ENCODE peak calls at places on chromosomes 12 and 14, in five cellular contexts. L is GM23338; O is naive thymus-derived CD4-positive, alpha-beta T cell; X is RWPE2; J is IMR-90. N is an unnamed sample.
A peak's percentile ranks its signal among the peaks of the same experiment; 100 is the strongest.

GRCh38 chr12:1830981-1831930 is 10.9 kb downstream of the LRTM2 start:
- DNase-seq in L (peak; percentile 90), X (peak; percentile 75), J (peak; percentile 64), O (no peak), N (peak; percentile 97)

GRCh38 chr12:81450920-81451739 is 308.0 kb downstream of the PPFIA2 start:
- DNase-seq in X (no peak), L (peak; percentile 95), O (no peak), J (peak; percentile 54), N (peak; percentile 89)

GRCh38 chr12:124466200-124467128 is 100.9 kb downstream of the NCOR2 start:
- DNase-seq in X (no peak), J (peak; percentile 16), O (peak; percentile 78), L (no peak), N (no peak)

GRCh38 chr12:53049582-53050318 is at the start of gene TNS2:
- DNase-seq in L (peak; percentile 82), O (no peak), X (peak; percentile 81), J (peak; percentile 40), N (peak; percentile 95)

GRCh38 chr12:27615331-27615891 is 80.8 kb upstream of the REP15 start:
- DNase-seq in J (peak; percentile 56), L (no peak), X (no peak), O (no peak), N (no peak)

GRCh38 chr12:2853626-2854025 is 3.2 kb downstream of the TEX52 start:
- DNase-seq in L (peak; percentile 95), X (peak; percentile 80), O (peak; percentile 26), J (peak; percentile 74), N (peak; percentile 99)

GRCh38 chr14:64569108-64570045 is 19.6 kb downstream of the PPP1R36 start:
- DNase-seq in O (no peak), J (peak; percentile 61), X (no peak), L (peak; percentile 19), N (no peak)

GRCh38 chr12:89655851-89656250 is 52.8 kb downstream of the ATP2B1 start:
- DNase-seq in J (peak; percentile 75), L (no peak), O (no peak), X (no peak), N (no peak)

GRCh38 chr12:96194901-96195844 is 998 bp downstream of the ELK3 start:
- DNase-seq in O (no peak), J (peak; percentile 91), L (peak; percentile 61), X (no peak), N (peak; percentile 83)

GRCh38 chr12:74337951-74338350 is 199.7 kb upstream of the ATXN7L3B start:
- DNase-seq in X (no peak), O (no peak), J (peak; percentile 64), L (no peak), N (no peak)

GRCh38 chr12:52501490-52501889 is 8.4 kb upstream of the KRT6A start:
- DNase-seq in O (no peak), J (no peak), L (no peak), X (no peak), N (no peak)

GRCh38 chr12:116368196-116369194 is 91.0 kb upstream of the MED13L start:
- DNase-seq in L (no peak), X (no peak), J (no peak), O (no peak), N (peak; percentile 74)

GRCh38 chr12:116372815-116373214 is 95.3 kb upstream of the MED13L start:
- DNase-seq in J (no peak), X (no peak), L (no peak), O (no peak), N (no peak)

GRCh38 chr12:116373610-116374606 is 96.4 kb upstream of the MED13L start:
- DNase-seq in O (no peak), J (no peak), X (no peak), L (no peak), N (peak; percentile 65)

GRCh38 chr12:116370004-116370404 is 92.5 kb upstream of the MED13L start:
- DNase-seq in L (no peak), J (peak; percentile 83), X (no peak), O (no peak), N (no peak)

GRCh38 chr12:116370886-116371580 is 93.5 kb upstream of the MED13L start:
- DNase-seq in L (no peak), J (no peak), O (no peak), X (no peak), N (no peak)
- H3K4me1 ChIP-seq in L (peaks cover 1% of the 10 kb centered on the region), J (peaks cover 7% of the 10 kb centered on the region), O (no peaks in the 10 kb centered on the region), X (peaks cover under 1% of the 10 kb centered on the region), N (no peaks in the 10 kb centered on the region)

DNA sequence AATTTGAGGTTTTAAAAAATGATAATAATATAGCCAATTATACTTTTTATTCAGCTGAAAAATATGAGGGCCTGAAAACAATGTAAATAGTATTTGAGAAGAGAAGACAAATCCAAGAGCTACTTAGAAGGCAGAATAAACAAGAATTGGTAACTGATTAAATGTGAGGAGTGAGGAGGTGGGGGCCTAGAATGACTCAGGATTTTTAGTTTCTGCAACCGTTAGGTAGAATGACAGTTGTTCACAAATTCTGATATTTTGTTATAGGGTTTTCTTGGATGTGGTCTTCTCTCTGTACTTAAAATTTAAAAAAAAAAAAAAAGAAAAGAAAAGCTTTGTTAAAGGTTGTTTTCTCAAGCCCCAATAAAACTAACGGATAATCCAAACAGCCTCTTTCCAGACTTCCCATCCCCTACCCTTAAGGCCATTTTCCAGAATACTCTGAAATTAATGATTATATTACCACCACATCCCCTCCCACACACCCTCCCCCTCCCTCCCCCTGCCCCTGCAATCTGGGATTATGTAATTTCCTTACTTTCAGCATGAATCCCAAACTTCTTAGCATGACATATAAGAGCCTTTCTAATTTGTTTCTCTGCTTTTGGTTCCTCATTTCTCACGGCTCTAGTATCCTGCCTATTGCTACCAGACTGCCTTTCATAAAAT is 50.4 kb downstream of the LRP6 start:
- DNase-seq in X (no peak), O (no peak), J (peak; percentile 13), L (no peak), N (no peak)
- H3K4me1 ChIP-seq in X (no peaks in the 10 kb centered on the region), O (no peaks in the 10 kb centered on the region), J (peaks cover 7% of the 10 kb centered on the region), L (peaks cover 44% of the 10 kb centered on the region), N (peaks cover 18% of the 10 kb centered on the region)

GRCh38 chr12:132507656-132508055 is 17.7 kb downstream of the FBRSL1 start:
- DNase-seq in J (no peak), O (no peak), L (no peak), X (no peak), N (peak; percentile 82)

GRCh38 chr12:132505852-132506219 is 15.9 kb downstream of the FBRSL1 start:
- DNase-seq in L (no peak), J (no peak), X (no peak), O (no peak), N (no peak)

GRCh38 chr12:132506730-132507538 is 17.0 kb downstream of the FBRSL1 start:
- DNase-seq in L (no peak), J (peak; percentile 77), X (no peak), O (peak; percentile 41), N (peak; percentile 79)

GRCh38 chr12:132505105-132505851 is 15.3 kb downstream of the FBRSL1 start:
- DNase-seq in O (no peak), X (no peak), L (no peak), J (no peak), N (no peak)

DNA sequence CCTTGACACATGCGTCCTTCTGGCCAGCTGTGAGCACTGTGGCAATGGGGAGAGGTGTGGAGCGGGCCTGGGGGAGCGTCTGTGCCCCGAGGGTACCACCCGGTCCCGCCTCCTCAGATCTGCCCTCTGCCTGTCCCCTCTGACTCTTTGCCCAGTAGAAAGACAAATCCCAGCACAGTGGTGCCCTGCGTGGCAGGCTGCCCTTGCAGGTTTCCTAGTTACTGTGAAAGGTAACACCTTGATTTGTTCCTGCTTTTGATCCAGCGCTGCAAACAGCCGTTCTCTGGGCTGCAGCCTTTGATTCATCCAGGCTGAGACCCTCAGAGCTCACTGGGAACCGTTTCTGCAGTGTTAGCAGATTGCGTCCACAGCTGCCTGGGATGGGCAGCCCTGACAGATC is 16.4 kb downstream of the FBRSL1 start:
- DNase-seq in L (no peak), O (no peak), X (no peak), J (no peak), N (no peak)
- H3K4me1 ChIP-seq in L (peaks cover 21% of the 10 kb centered on the region), O (peaks cover 34% of the 10 kb centered on the region), X (no peaks in the 10 kb centered on the region), J (peaks cover 18% of the 10 kb centered on the region), N (peaks cover 9% of the 10 kb centered on the region)

DNA sequence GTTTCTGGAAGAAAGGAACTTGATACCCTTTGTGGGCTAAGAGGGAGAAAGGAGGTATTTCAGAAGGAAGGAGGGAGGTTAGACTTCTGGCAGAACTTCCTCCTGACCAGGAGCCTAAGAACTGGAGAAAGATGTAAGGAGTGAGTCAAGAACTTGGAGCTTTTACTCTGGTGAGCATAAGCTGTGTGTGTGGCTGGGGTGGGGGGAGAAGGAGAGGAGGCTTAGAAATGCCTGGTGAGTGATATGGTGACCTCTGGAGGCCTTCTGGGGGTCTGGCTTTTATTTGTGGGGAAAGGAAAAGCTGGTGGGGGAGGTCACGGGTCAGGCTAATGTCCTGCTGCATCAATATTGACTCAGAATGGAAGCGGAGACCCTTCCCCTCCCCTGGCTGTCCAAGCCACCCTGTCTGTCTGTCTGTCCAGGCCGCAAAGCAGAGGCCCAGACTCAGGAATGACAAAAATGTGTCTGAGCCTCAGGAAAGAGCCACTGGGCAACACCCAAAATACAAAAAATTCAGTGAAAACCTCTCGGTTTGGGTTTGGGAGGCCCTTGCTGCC is 4.8 kb downstream of the LRP1 start:
- DNase-seq in O (no peak), X (no peak), J (peak; percentile 55), L (peak; percentile 52), N (peak; percentile 69)
- H3K4me1 ChIP-seq in O (no peaks in the 10 kb centered on the region), X (no peaks in the 10 kb centered on the region), J (peaks cover 51% of the 10 kb centered on the region), L (peaks cover 60% of the 10 kb centered on the region), N (peaks cover 13% of the 10 kb centered on the region)

DNA sequence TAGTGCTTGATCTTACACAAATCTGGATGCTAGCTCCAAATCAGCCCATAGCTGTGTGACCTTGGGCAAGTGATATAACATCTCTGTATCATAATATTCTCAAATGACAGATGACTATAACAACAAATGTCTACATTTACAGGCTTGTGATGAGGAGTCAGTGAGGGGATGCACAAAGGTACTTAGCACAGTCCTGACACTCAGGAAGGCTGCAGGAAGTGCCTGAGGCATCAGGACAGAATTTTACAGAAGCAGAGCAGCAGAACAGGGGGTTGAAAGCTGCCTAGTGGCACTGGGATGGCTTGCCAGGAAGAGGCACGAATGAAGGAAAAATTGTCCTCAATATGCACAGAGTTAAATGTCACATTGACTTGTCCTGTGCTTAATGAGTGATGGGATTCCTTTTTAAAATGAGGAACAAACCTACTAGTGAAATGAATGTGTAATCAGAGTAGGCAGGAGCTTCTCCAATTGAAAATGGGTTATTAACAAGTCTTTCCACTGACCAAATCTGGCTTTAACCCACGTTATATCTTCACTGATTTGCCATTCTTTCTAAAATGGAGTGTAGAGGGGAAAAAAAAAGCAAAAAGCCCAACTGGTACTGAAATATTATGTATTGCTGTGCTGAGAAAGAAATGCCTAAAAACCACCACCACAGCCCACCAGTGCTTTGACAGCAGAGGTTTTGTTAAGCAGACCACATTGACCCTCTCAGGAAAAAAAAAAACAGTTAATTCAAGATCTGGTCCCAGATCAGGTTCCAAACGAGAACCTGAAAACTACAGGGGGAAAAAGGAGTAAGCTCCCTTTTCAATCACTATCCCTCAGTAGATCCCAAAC is 11.6 kb downstream of the BTG1 start:
- DNase-seq in L (no peak), X (no peak), J (no peak), O (no peak), N (no peak)
- H3K4me1 ChIP-seq in L (peaks cover 64% of the 10 kb centered on the region), X (peaks cover 67% of the 10 kb centered on the region), J (peaks cover 19% of the 10 kb centered on the region), O (peaks cover 60% of the 10 kb centered on the region), N (peaks cover 6% of the 10 kb centered on the region)

DNA sequence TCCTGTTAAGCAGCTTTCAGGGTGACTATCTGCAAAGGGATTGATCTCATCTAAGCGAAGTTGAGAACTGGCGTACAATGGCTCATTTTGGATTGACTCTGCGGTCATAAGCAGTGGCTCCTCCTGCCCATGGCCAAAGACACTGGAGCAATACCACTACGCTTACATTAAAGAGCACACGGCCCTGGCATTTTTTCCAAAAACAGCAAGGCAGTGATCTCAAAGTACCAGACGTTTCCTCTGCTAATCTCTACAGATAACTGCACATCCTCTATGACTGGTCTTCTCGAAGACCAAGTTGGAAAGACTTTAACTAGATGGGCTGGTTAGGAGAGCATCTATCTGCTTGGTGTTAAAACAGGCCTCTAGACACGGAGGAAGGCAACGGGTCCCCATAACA is 2.7 kb downstream of the PITPNM2 start:
- DNase-seq in O (no peak), J (no peak), X (no peak), L (no peak), N (no peak)
- H3K4me1 ChIP-seq in O (peaks cover 31% of the 10 kb centered on the region), J (peaks cover 17% of the 10 kb centered on the region), X (peaks cover 3% of the 10 kb centered on the region), L (peaks cover 21% of the 10 kb centered on the region), N (no peaks in the 10 kb centered on the region)